ENCODE peak calls at places on chromosomes 11 and 22, in five cellular contexts. F is cardiac muscle cell; R is GDM1; K is SK-MEL-5; U is CD8-positive, alpha-beta memory T cell. W is an unnamed sample.

GRCh38 chr11:17063171-17064002 is 14.1 kb downstream of the RPS13 start:
- DNase-seq in R (peak; percentile 37), U (no peak), K (peak; percentile 74), F (peak; percentile 71), W (peak; percentile 69)

GRCh38 chr11:120128392-120129172 is 9.3 kb downstream of the TRIM29 start:
- DNase-seq in R (no peak), K (peak; percentile 7), F (no peak), U (no peak), W (peak; percentile 59)

GRCh38 chr11:104076455-104076854 is 40.0 kb downstream of the DDI1 start:
- DNase-seq in U (no peak), K (no peak), R (no peak), F (no peak), W (no peak)

GRCh38 chr11:114775849-114776621 is 97.7 kb downstream of the NXPE2 start:
- DNase-seq in K (no peak), F (peak; percentile 24), R (no peak), U (no peak), W (no peak)

GRCh38 chr22:50529416-50530279 is at the start of gene TYMP:
- DNase-seq in K (no peak), R (no peak), F (no peak), U (peak; percentile 37), W (peak; percentile 58)

GRCh38 chr22:39808087-39808486 is 85.5 kb downstream of the ENTHD1 start:
- DNase-seq in R (no peak), F (no peak), U (peak; percentile 11), K (peak; percentile 69), W (peak; percentile 39)

GRCh38 chr11:48063424-48063978 is 83.1 kb downstream of the PTPRJ start:
- DNase-seq in R (no peak), U (no peak), F (peak; percentile 12), K (no peak), W (no peak)

GRCh38 chr22:40666151-40666848 is 13.0 kb upstream of the MCHR1 start:
- DNase-seq in K (no peak), U (no peak), F (peak; percentile 31), R (no peak), W (peak; percentile 16)

GRCh38 chr11:111748035-111748804 is 18.0 kb downstream of the PPP2R1B start:
- DNase-seq in U (no peak), R (no peak), K (no peak), F (no peak), W (no peak)

GRCh38 chr11:48055292-48056132 is 75.2 kb downstream of the PTPRJ start:
- DNase-seq in K (peak; percentile 87), F (no peak), U (peak; percentile 77), R (peak; percentile 58), W (no peak)

GRCh38 chr11:133833101-133833898 is 12.0 kb downstream of the SPATA19 start:
- DNase-seq in K (no peak), F (no peak), U (no peak), R (no peak), W (no peak)

GRCh38 chr11:1943977-1944376 is 3.2 kb upstream of the MRPL23 start:
- DNase-seq in K (no peak), R (no peak), F (no peak), U (no peak), W (peak; percentile 64)

GRCh38 chr11:101867951-101868350 is 46.9 kb upstream of the CEP126 start:
- DNase-seq in R (no peak), K (no peak), U (no peak), F (no peak), W (no peak)

GRCh38 chr22:39953101-39953500 is 7.1 kb upstream of the TMA7B start:
- DNase-seq in F (peak; percentile 28), R (no peak), K (no peak), U (no peak), W (no peak)

GRCh38 chr22:38305481-38306448 is 11.5 kb downstream of the CSNK1E start:
- DNase-seq in F (no peak), R (no peak), K (no peak), U (peak; percentile 20), W (peak; percentile 87)

GRCh38 chr22:40746428-40747220 is 67.3 kb downstream of the MCHR1 start:
- DNase-seq in R (no peak), K (no peak), U (no peak), F (no peak), W (no peak)

GRCh38 chr22:30182833-30183232 is 63.7 kb downstream of the LIF start:
- DNase-seq in K (no peak), U (no peak), F (no peak), R (no peak), W (no peak)

GRCh38 chr22:37210041-37210803 is 2.1 kb downstream of the SSTR3 start:
- DNase-seq in R (no peak), F (no peak), K (no peak), U (no peak), W (no peak)

GRCh38 chr11:2837096-2837601 is 48.4 kb downstream of the CDKN1C start:
- DNase-seq in F (peak; percentile 97), K (peak; percentile 28), R (no peak), U (no peak), W (no peak)

W was measured in lung microvascular endothelial cell.